ENCODE peak calls at places on chromosomes 11 and 22, in eight cellular contexts. D is upper lobe of left lung, N is HCT116, Z is Panc1, R is GM23338, Y is GM12878, O is HepG2, I is K562. S is an unnamed sample.

GRCh38 chr11:108223449-108224149 is 732 bp downstream of the ATM start:
- ATAC-seq in D (no peak), N (no peak), Z (no peak), R (no peak), Y (peak), O (peak), I (peak), S (no peak)

GRCh38 chr22:26835929-26836528 is 178.6 kb downstream of the MIAT start:
- ATAC-seq in D (no peak), N (peak), Z (peak), R (peak), Y (peak), O (peak), I (peak), S (no peak)

GRCh38 chr11:69298778-69299461 is 5.0 kb downstream of the MYEOV start:
- ATAC-seq in D (no peak), N (no peak), Z (peak), R (no peak), Y (no peak), O (no peak), I (no peak), S (no peak)

GRCh38 chr11:108703916-108704315 is 39.0 kb downstream of the DDX10 start:
- ATAC-seq in D (no peak), N (no peak), Z (no peak), R (no peak), Y (no peak), O (no peak), I (no peak), S (no peak)

GRCh38 chr11:115912484-115912945 is 408.3 kb upstream of the CADM1 start:
- ATAC-seq in D (no peak), N (no peak), Z (peak), R (peak), Y (peak), O (peak), I (no peak), S (no peak)

GRCh38 chr22:36329217-36330078 is 58.3 kb downstream of the MYH9 start:
- ATAC-seq in D (peak), N (peak), Z (peak), R (peak), Y (peak), O (peak), I (peak), S (peak)

GRCh38 chr11:94749367-94749766 is 18.8 kb upstream of the AMOTL1 start:
- ATAC-seq in D (no peak), N (no peak), Z (no peak), R (no peak), Y (no peak), O (no peak), I (no peak), S (no peak)

GRCh38 chr11:67548555-67549110 is 25.4 kb upstream of the CABP2 start:
- ATAC-seq in D (peak), N (no peak), Z (no peak), R (no peak), Y (no peak), O (no peak), I (no peak), S (no peak)

GRCh38 chr22:32097018-32097417 is 54.0 kb downstream of the SLC5A1 start:
- ATAC-seq in D (no peak), N (no peak), Z (no peak), R (no peak), Y (no peak), O (no peak), I (no peak), S (no peak)

GRCh38 chr11:96107143-96107829 is 183.4 kb upstream of the MTMR2 start:
- ATAC-seq in D (no peak), N (no peak), Z (no peak), R (no peak), Y (no peak), O (no peak), I (no peak), S (no peak)

GRCh38 chr11:100753562-100753961 is 66.5 kb downstream of the ARHGAP42 start:
- ATAC-seq in D (no peak), N (peak), Z (peak), R (peak), Y (no peak), O (peak), I (no peak), S (no peak)

GRCh38 chr22:37898441-37899181 is 7.5 kb upstream of the MICALL1 start:
- ATAC-seq in D (peak), N (peak), Z (no peak), R (peak), Y (no peak), O (peak), I (peak), S (no peak)

GRCh38 chr11:62930157-62930556 is 9.0 kb upstream of the CHRM1 start:
- ATAC-seq in D (no peak), N (no peak), Z (no peak), R (no peak), Y (no peak), O (no peak), I (no peak), S (no peak)

GRCh38 chr11:1872267-1872985 is 19.3 kb downstream of the PRR33 start:
- ATAC-seq in D (no peak), N (no peak), Z (peak), R (no peak), Y (no peak), O (no peak), I (no peak), S (no peak)

GRCh38 chr11:46106530-46107407 is 14.5 kb downstream of the PHF21A start:
- ATAC-seq in D (no peak), N (no peak), Z (peak), R (peak), Y (no peak), O (no peak), I (peak), S (no peak)

GRCh38 chr22:46027219-46028068 is 50.5 kb upstream of the WNT7B start:
- ATAC-seq in D (peak), N (no peak), Z (peak), R (peak), Y (no peak), O (peak), I (peak), S (peak)

DNA sequence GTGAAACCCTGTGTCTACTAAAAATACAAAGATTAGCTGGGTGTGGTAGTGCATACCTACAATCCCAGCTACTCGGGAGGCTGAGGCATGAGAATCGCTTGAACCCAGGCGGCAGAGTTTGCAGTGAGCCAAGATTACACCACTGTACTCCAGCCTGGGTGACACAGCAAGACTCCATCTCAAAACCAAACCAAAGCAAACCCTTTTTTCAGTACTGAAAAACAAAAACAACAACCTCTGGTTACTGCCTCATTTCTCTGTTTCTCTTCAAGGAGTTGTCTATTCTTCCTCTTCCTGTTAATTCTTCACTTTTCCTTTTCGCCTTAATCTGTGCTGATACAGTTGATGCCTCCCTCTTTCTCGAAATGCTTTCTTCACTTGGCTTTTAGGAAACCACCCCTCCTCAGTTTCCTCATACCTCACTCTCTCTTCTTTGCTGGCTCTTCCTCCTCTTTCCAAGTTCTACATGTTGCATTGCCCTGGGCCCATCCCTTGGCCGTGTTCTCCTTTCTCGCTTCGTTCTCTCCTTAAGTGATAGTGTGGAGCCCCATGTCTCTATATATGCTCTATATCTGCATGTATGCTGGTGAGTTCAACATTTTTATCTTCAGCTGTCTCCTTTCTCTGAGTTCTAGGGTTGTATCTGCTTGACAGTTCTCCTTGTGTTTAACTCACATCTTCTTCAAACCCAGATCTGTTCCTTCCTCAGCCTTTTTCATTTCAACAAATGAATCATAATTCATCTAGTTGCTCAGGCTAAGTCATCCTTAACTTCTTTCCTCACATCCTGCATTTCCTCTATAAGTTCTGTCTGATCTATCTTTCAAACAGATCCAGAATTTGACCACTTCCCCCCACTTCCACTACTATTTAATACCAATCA is 37.1 kb downstream of the NUCB2 start:
- ATAC-seq in D (no peak), N (no peak), Z (no peak), R (no peak), Y (no peak), O (no peak), I (no peak), S (no peak)
- H3K4me3 ChIP-seq in D (no peak), N (no peak), Z (no peak), R (no peak), Y (no peak), O (no peak), I (no peak), S (no peak)

GRCh38 chr11:17412488-17413180 is 24.2 kb upstream of the KCNJ11 start:
- ATAC-seq in D (no peak), N (peak), Z (no peak), R (peak), Y (no peak), O (peak), I (no peak), S (no peak)

GRCh38 chr11:17414992-17415391 is 26.5 kb upstream of the KCNJ11 start:
- ATAC-seq in D (peak), N (no peak), Z (no peak), R (no peak), Y (no peak), O (no peak), I (no peak), S (no peak)

GRCh38 chr11:17414317-17414737 is 25.9 kb upstream of the KCNJ11 start:
- ATAC-seq in D (no peak), N (no peak), Z (no peak), R (no peak), Y (no peak), O (no peak), I (peak), S (no peak)

GRCh38 chr11:17415523-17416104 is 27.2 kb upstream of the KCNJ11 start:
- ATAC-seq in D (no peak), N (no peak), Z (no peak), R (no peak), Y (no peak), O (no peak), I (no peak), S (no peak)

DNA sequence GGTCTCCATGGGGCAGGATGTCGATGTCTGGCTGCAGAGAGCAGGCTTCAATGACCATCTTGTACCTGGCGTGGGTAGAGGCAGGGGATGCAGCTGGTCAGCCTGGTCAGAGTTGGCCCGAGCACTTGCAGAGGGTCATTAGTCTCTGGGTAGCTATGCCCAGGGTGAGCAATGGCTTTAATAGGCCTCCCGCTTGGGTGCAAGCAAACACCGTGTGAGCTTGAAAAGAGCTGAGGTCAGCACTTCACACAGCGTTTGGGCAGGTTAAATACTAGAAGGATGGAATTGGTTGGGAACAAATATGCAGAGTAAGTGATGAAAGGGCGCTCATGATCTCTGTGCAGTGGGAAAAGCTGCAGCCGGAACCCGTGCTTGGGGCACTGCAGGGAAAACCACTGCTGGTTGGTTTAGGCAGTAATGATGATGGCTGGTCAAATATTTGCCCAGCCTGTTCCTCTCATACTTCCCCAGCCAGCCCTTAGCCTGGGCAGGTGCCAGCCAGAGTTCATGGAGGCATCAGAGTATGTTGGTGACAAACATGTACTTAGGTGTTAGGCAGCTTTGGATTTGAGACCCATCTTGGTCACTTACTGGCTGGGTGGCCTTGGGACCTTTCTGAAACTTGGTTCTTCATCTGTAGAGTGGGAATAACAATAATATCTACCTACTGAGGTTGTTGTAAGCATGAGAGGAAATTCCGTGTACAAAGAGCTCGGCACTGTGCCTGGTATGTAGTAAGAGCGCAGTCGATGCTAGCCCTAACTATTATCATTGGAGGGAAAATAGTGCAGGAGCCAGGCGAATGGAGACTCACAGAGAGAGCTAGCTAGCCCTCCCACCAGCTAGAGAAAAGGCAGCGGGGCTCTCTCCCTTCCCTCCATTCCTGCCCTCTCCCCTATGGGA is 25.2 kb upstream of the KCNJ11 start:
- ATAC-seq in D (peak), N (no peak), Z (no peak), R (no peak), Y (no peak), O (peak), I (peak), S (no peak)
- TF ChIP-seq POLR2AphosphoS5 in D (no peak), N (no peak), Z (no peak), R (no peak), Y (no peak), O (no peak), I (no peak), S (no peak)

GRCh38 chr11:15940462-15941205 is 415.7 kb downstream of the SOX6 start:
- ATAC-seq in D (no peak), N (no peak), Z (no peak), R (no peak), Y (peak), O (no peak), I (peak), S (no peak)

GRCh38 chr11:15942936-15943335 is 413.4 kb downstream of the SOX6 start:
- ATAC-seq in D (no peak), N (no peak), Z (no peak), R (no peak), Y (no peak), O (peak), I (no peak), S (no peak)

GRCh38 chr11:15943418-15944197 is 412.7 kb downstream of the SOX6 start:
- ATAC-seq in D (no peak), N (no peak), Z (no peak), R (no peak), Y (no peak), O (peak), I (no peak), S (no peak)

GRCh38 chr11:15941206-15941770 is 415.1 kb downstream of the SOX6 start:
- ATAC-seq in D (no peak), N (peak), Z (no peak), R (peak), Y (peak), O (peak), I (peak), S (no peak)

DNA sequence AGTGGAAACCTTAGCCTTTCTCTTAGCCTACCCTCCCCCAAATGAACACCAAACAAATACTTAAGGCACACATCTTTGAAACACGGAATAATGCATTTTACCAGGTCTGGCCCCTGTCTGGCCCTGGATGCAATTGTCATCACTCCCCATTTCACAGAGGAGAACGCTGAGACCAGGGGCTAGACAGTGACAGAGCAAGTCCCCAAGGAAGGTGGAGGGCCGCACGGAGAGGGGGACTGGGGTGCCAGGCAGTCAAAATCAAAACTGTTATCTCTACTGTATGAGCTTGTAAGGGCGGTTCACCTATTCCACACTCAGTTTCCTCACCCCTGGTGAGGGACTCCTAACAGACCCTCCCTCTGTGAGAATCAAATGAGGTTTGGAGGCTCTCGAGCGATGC is 414.2 kb downstream of the SOX6 start:
- ATAC-seq in D (no peak), N (no peak), Z (no peak), R (no peak), Y (no peak), O (no peak), I (no peak), S (no peak)
- H3K4me3 ChIP-seq in D (no peak), N (no peak), Z (no peak), R (no peak), Y (no peak), O (no peak), I (no peak), S (no peak)

GRCh38 chr11:76807206-76807875 is 24.2 kb downstream of the TSKU start:
- ATAC-seq in D (peak), N (peak), Z (peak), R (peak), Y (peak), O (peak), I (peak), S (peak)
- TF ChIP-seq POLR2AphosphoS5 in D (peak), N (peak), Z (no peak), R (no peak), Y (no peak), O (no peak), I (no peak), S (no peak)

DNA sequence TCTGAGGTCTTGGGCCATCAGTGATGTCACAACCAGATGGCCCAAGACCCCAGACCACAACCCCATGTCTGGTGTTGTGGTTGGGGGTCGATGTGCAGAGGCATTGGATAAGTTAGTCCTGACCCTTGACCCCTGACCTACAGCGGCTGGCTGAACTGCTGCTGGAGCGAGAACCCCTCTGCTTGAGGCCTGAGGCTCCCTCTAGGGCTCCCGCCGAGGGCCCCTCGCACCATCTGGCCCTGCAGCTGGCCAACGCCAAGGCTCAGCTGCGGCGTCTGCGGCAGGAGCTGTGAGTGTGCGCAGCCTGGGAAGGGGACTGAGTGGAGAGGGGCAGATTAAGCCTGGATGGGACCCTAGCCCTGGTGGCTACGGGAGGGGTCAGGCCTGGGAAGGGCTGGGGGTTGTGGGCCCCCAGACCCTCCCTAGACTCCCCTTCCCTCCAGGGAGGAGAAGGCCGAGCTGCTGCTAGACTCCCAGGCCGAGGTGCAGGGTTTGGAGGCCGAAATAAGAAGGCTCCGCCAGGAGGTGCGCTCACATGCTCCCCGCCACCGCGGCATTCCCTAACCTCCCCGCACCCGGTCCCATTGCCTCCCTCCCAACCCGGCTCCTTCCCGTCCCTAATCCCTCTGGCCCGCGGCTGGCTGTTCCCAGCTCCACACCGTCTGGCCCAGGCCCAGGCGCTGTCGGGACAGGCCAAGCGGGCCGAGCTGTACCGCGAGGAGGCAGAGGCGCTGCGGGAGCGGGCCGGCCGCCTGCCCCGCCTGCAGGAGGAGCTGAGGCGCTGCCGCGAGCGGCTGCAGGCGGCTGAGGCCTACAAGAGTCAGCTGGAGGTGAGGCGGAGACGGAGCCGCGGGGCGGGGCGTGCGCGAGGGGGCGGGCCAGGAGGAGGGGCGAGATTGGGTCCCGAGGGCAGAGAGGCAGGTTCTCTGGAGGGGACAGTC is 2.1 kb downstream of the CCDC88B start:
- ATAC-seq in D (peak), N (peak), Z (peak), R (peak), Y (peak), O (peak), I (peak), S (peak)
- H3K4me3 ChIP-seq in D (no peak), N (peak), Z (peak), R (peak), Y (peak), O (peak), I (peak), S (peak)

S was measured in gastroesophageal sphincter.